ENCODE peak calls at places on chromosomes 13 and 19, in four cellular contexts. P is PC-3, O is fibroblast of lung, K is H1. Z is an unnamed sample. For H3K4me1, the result is how much of the 10 kb centered on the place peaks cover.

GRCh38 chr13:32323912-32324311 is 8.6 kb downstream of the BRCA2 start:
- DNase-seq in P (peak), O (peak), K (no peak), Z (no peak)

GRCh38 chr19:46480409-46480808 is 9.0 kb upstream of the PNMA8A start:
- DNase-seq in P (no peak), O (peak), K (no peak), Z (no peak)

GRCh38 chr13:25898991-25899390 is 152.8 kb downstream of the SHISA2 start:
- DNase-seq in P (no peak), O (no peak), K (no peak), Z (peak)

GRCh38 chr13:33548065-33548464 is 262.5 kb upstream of the STARD13 start:
- DNase-seq in P (no peak), O (no peak), K (no peak), Z (no peak)

GRCh38 chr19:46221981-46222610 is 7.4 kb upstream of the IGFL1 start:
- DNase-seq in P (peak), O (peak), K (peak), Z (peak)

GRCh38 chr13:99484405-99484981 is 16.8 kb upstream of the TM9SF2 start:
- DNase-seq in P (no peak), O (peak), K (no peak), Z (no peak)

GRCh38 chr19:18053571-18054219 is 33.0 kb downstream of the IL12RB1 start:
- DNase-seq in P (peak), O (peak), K (no peak), Z (no peak)

GRCh38 chr13:38350114-38350617 is 515 bp downstream of the UFM1 start:
- DNase-seq in P (peak), O (peak), K (peak), Z (no peak)

GRCh38 chr19:54154603-54155345 is 4.7 kb downstream of the LENG1 start:
- DNase-seq in P (no peak), O (peak), K (no peak), Z (no peak)

GRCh38 chr19:11227201-11227886 is 12.1 kb upstream of the ANGPTL8 start:
- DNase-seq in P (peak), O (no peak), K (peak), Z (no peak)

GRCh38 chr13:109416001-109416400 is 370.4 kb downstream of the IRS2 start:
- DNase-seq in P (no peak), O (no peak), K (no peak), Z (no peak)

GRCh38 chr13:51999525-51999924 is 11.7 kb downstream of the ATP7B start:
- DNase-seq in P (peak), O (peak), K (no peak), Z (no peak)

GRCh38 chr13:51727634-51728274 is 76.2 kb downstream of the DHRS12 start:
- DNase-seq in P (no peak), O (no peak), K (no peak), Z (no peak)

GRCh38 chr13:69720278-69720983 is 387.2 kb upstream of the ATXN8OS start:
- DNase-seq in P (peak), O (no peak), K (no peak), Z (no peak)

GRCh38 chr19:28486934-28487333 is 726.0 kb downstream of the UQCRFS1 start:
- DNase-seq in P (no peak), O (no peak), K (no peak), Z (no peak)

GRCh38 chr19:28485300-28485699 is 727.7 kb downstream of the UQCRFS1 start:
- DNase-seq in P (no peak), O (no peak), K (no peak), Z (no peak)

GRCh38 chr19:28489126-28489660 is 723.8 kb downstream of the UQCRFS1 start:
- DNase-seq in P (no peak), O (no peak), K (no peak), Z (no peak)

GRCh38 chr19:28492201-28492600 is 720.8 kb downstream of the UQCRFS1 start:
- DNase-seq in P (no peak), O (no peak), K (no peak), Z (no peak)

GRCh38 chr19:28488006-28488405 is 724.9 kb downstream of the UQCRFS1 start:
- DNase-seq in P (no peak), O (no peak), K (no peak), Z (no peak)
- TF ChIP-seq EZH2 in P (no peak), O (no peak), K (no peak), Z (no peak)

GRCh38 chr19:44747739-44748425 is 626 bp upstream of the BCL3 start:
- DNase-seq in P (peak), O (peak), K (peak), Z (peak)

GRCh38 chr19:44745887-44746600 is 2.5 kb upstream of the BCL3 start:
- DNase-seq in P (no peak), O (no peak), K (no peak), Z (no peak)

GRCh38 chr19:44746946-44747738 is 1.4 kb upstream of the BCL3 start:
- DNase-seq in P (peak), O (peak), K (peak), Z (peak)

GRCh38 chr19:44746616-44746945 is 1.9 kb upstream of the BCL3 start:
- DNase-seq in P (no peak), O (no peak), K (no peak), Z (no peak)

GRCh38 chr19:44745386-44745831 is 3.1 kb upstream of the BCL3 start:
- DNase-seq in P (peak), O (peak), K (no peak), Z (peak)
- H3K4me1 ChIP-seq in P (half or more), O (under half), K (under half), Z (under half)

GRCh38 chr13:50129065-50129922 is 114.0 kb downstream of the KCNRG start:
- DNase-seq in P (no peak), O (no peak), K (peak), Z (no peak)

GRCh38 chr13:50128406-50129048 is 113.3 kb downstream of the KCNRG start:
- DNase-seq in P (no peak), O (no peak), K (no peak), Z (no peak)

GRCh38 chr13:50131998-50132936 is 117.0 kb downstream of the KCNRG start:
- DNase-seq in P (no peak), O (no peak), K (no peak), Z (no peak)

GRCh38 chr13:50130686-50131051 is 115.4 kb downstream of the KCNRG start:
- DNase-seq in P (peak), O (no peak), K (peak), Z (no peak)

GRCh38 chr13:50129923-50130685 is 114.9 kb downstream of the KCNRG start:
- DNase-seq in P (peak), O (peak), K (peak), Z (peak)
- TF ChIP-seq EZH2 in P (no peak), O (no peak), K (peak), Z (no peak)

DNA sequence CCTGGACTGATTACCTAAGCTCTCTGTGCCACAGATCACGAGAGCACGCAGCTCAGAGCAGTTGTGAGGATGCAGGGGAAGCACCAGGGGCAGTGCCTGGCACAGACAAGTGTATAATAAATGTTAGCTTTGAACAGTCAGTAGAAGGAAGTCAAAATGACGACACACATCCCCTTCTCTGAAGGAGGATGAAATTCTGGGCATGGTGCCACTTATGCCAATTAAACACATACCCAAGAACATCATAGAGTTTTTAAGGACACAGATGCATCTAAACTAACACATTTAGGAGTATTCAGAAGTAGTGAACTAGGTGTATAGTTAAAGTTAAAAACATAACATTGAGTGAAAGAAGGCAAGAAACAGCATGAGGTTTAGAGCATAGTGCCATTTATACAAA is 25.0 kb upstream of the SIGLEC11 start:
- DNase-seq in P (peak), O (no peak), K (no peak), Z (peak)
- H3K4me1 ChIP-seq in P (under half), O (under half), K (under half), Z (under half)

DNA sequence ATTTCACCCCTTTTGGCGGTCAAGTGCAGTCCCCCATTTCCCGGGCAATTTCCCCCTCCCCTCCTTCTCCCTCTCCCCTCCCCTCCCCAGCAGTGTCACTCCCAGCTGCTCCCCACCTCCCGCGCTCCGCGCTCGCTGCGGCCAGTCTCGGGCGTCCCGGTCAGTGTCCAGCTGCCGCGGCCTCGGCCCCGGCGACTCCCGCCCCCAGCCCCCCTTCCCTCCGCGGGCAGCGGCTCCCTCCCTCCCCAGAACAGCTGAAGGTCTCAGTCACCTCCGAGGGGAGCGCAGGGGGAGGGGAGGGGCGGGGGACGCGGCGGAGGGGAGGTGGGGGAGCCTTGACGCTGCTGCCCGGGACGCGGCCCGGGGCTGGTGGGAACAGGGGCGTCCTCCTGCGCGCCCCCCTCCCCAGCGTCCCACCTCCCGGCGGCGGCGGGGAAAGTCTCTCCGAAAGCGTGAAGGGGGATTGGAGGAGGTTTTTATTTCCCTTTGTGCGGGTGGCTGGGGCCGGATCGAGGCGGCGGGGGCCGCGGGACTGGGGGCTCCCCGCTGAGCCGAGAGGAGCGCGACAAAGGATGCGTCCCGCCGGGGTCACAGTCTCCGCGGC is at the start of gene SHD:
- DNase-seq in P (no peak), O (no peak), K (peak), Z (no peak)
- TF ChIP-seq EZH2 in P (no peak), O (no peak), K (no peak), Z (no peak)

DNA sequence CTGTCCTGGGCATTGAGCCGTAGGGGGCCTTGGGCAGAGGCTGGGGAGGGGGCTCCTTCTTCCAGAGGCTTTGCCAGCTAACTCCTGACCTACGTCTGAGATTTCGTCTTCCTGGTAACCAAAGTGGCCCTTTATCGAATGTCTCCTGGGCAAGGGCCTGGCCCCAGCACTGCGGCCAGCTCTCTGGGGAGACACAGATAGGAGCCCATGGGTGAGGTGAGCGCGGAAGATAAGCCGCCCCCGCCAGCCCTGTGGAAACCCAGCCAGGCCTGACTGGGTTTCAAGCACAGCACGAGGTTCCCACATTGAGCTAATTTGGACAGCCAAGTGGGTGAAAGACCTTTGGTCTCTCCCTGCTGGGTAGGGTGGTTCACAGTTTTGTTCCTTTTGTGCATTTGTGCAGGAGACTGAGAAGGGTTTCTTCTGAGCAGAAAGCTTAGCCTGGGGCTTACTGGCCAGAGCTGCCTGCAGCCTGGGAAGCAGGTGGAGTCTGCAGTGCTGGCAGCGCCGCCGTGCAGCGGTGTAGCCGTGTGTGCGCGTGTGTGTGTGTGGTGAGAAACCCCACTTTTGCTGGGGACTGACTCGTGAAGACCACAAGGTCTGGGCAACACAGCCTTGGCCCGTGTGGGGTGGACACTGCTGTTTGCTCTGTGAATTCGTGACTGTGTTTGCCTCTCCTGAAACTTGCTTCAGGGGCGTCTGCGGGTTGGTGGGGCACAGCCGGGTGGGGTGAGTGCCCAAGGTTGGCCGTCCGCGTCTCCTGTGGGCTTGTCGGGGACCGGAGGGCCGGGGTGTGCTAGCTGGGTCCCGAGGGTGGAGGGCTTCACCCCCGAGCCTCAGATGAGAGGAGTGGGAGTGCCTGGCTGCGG is 2.5 kb downstream of the BSG start:
- DNase-seq in P (peak), O (peak), K (no peak), Z (no peak)
- H3K4me1 ChIP-seq in P (under half), O (under half), K (under half), Z (under half)

GRCh38 chr13:76516013-76516412 is 370.2 kb downstream of the KCTD12 start:
- DNase-seq in P (peak), O (peak), K (no peak), Z (no peak)
- TF ChIP-seq EZH2 in P (no peak), O (no peak), K (no peak), Z (no peak)

GRCh38 chr13:77533875-77534788 is 1.4 kb upstream of the SCEL start:
- DNase-seq in P (peak), O (peak), K (no peak), Z (peak)

GRCh38 chr13:77532983-77533382 is 2.5 kb upstream of the SCEL start:
- DNase-seq in P (no peak), O (no peak), K (no peak), Z (no peak)

GRCh38 chr13:77536358-77536757 is 852 bp downstream of the SCEL start:
- DNase-seq in P (peak), O (no peak), K (no peak), Z (no peak)

GRCh38 chr13:77537302-77537919 is 1.9 kb downstream of the SCEL start:
- DNase-seq in P (peak), O (peak), K (no peak), Z (no peak)

GRCh38 chr13:77535448-77535847 is at the start of gene SCEL:
- DNase-seq in P (peak), O (no peak), K (no peak), Z (no peak)
- H3K4me1 ChIP-seq in P (half or more), O (under half), K (under half), Z (under half)

DNA sequence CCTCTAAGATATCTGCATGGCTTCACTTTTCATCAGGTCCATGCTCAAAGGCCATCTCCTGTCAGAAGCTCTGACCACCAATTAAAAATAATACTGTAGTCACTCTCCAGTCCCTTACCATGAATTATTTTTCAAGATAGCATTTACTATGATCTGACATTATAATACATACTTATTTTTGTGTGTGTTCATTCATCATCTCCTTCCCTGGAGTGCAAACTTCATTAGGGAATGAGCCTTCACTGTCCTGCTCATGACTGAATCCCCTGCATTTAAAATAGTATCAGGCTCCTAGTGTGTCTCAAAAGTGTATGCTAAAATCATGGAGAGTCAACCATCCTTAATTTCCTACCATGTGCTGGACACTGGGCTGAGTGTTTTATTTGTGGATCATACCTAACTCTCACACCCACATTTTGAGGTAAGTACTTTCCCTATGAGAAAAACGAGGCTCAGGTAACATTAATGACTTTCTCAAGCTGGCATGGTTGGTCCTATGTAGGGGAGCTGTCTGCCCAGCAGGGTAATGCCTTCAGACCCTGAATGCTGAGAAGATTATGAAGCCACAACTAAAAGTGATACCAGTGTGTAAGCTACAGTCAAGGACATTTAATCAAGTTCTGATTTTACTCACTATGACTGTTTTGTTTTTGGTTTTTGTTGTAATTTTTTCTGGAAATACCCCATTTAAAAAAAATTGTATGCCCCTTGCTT is 16.3 kb downstream of the PLA2G4C start:
- DNase-seq in P (no peak), O (no peak), K (no peak), Z (no peak)
- TF ChIP-seq EZH2 in P (no peak), O (no peak), K (no peak), Z (no peak)

GRCh38 chr19:8396185-8396562 is 6.0 kb downstream of the RAB11B start:
- DNase-seq in P (no peak), O (no peak), K (no peak), Z (no peak)

GRCh38 chr19:8395621-8396082 is 5.5 kb downstream of the RAB11B start:
- DNase-seq in P (no peak), O (no peak), K (no peak), Z (no peak)

GRCh38 chr19:8397746-8398721 is 7.9 kb downstream of the RAB11B start:
- DNase-seq in P (no peak), O (no peak), K (no peak), Z (no peak)

GRCh38 chr19:8396563-8397203 is 6.5 kb downstream of the RAB11B start:
- DNase-seq in P (peak), O (peak), K (peak), Z (peak)

GRCh38 chr19:8397291-8397690 is 7.1 kb downstream of the RAB11B start:
- DNase-seq in P (no peak), O (no peak), K (no peak), Z (no peak)
- H3K4me1 ChIP-seq in P (under half), O (under half), K (under half), Z (under half)